ENCODE peak calls at places on chromosomes 2 and 18, in seven cellular contexts. Z is NCI-H748 treated with DMSO at 0.1 percent for 48 hours; I is NCI-H774; S is H7; R is hepatic stellate cell; Y is brain pericyte; D is stimulated activated CD8-positive, alpha-beta memory T cell treated with anti-CD3 and anti-CD28 coated beads, Interleukin-15, amount 100 ng/mL, for 1 hour. N is an unnamed sample.

GRCh38 chr2:66846887-66847286 is 412.0 kb downstream of the MEIS1 start:
- DNase-seq in Z (no peak), I (no peak), S (no peak), R (no peak), Y (no peak), D (no peak), N (no peak)

GRCh38 chr2:191878576-191879298 is 31.8 kb upstream of the CAVIN2 start:
- DNase-seq in Z (no peak), I (no peak), S (no peak), R (peak), Y (no peak), D (no peak), N (no peak)

GRCh38 chr2:12456293-12457151 is 260.2 kb upstream of the TRIB2 start:
- DNase-seq in Z (no peak), I (no peak), S (peak), R (peak), Y (no peak), D (peak), N (peak)

GRCh38 chr2:184031402-184032147 is 566.8 kb upstream of the ZNF804A start:
- DNase-seq in Z (no peak), I (no peak), S (no peak), R (no peak), Y (no peak), D (no peak), N (no peak)

GRCh38 chr2:230864605-230865323 is at the start of gene ITM2C:
- DNase-seq in Z (peak), I (peak), S (peak), R (peak), Y (no peak), D (peak), N (no peak)

GRCh38 chr2:60818272-60818671 is 62.2 kb downstream of the PAPOLG start:
- DNase-seq in Z (no peak), I (no peak), S (no peak), R (no peak), Y (no peak), D (no peak), N (no peak)

GRCh38 chr2:158460632-158461297 is 4.0 kb downstream of the PKP4 start:
- DNase-seq in Z (no peak), I (no peak), S (no peak), R (no peak), Y (no peak), D (no peak), N (no peak)

GRCh38 chr18:79799619-79800352 is 2.0 kb downstream of the KCNG2 start:
- DNase-seq in Z (no peak), I (no peak), S (peak), R (no peak), Y (no peak), D (no peak), N (no peak)

GRCh38 chr18:14974576-14974975 is 226.6 kb downstream of the ANKRD30B start:
- DNase-seq in Z (no peak), I (no peak), S (no peak), R (no peak), Y (no peak), D (no peak), N (no peak)

GRCh38 chr18:23479829-23480505 is 23.3 kb upstream of the RMC1 start:
- DNase-seq in Z (no peak), I (no peak), S (no peak), R (no peak), Y (no peak), D (no peak), N (no peak)

GRCh38 chr2:121377676-121378075 is 92.7 kb upstream of the TFCP2L1 start:
- DNase-seq in Z (no peak), I (no peak), S (no peak), R (no peak), Y (no peak), D (no peak), N (no peak)

GRCh38 chr18:39463986-39464385 is 1898.4 kb upstream of the CELF4 start:
- DNase-seq in Z (no peak), I (no peak), S (no peak), R (no peak), Y (no peak), D (no peak), N (no peak)

GRCh38 chr2:169225233-169225750 is 137.0 kb downstream of the LRP2 start:
- DNase-seq in Z (no peak), I (no peak), S (no peak), R (no peak), Y (no peak), D (no peak), N (no peak)

GRCh38 chr2:113974727-113975126 is 84.8 kb downstream of the ACTR3 start:
- DNase-seq in Z (no peak), I (no peak), S (no peak), R (no peak), Y (no peak), D (no peak), N (no peak)

GRCh38 chr18:2657788-2658458 is 2.4 kb downstream of the SMCHD1 start:
- DNase-seq in Z (peak), I (peak), S (no peak), R (peak), Y (no peak), D (no peak), N (no peak)

GRCh38 chr2:135676031-135676430 is 65.6 kb upstream of the UBXN4 start:
- DNase-seq in Z (no peak), I (no peak), S (no peak), R (no peak), Y (no peak), D (no peak), N (no peak)

GRCh38 chr2:172373761-172374160 is 53.6 kb upstream of the ITGA6 start:
- DNase-seq in Z (no peak), I (no peak), S (no peak), R (no peak), Y (no peak), D (no peak), N (no peak)

GRCh38 chr2:156589381-156590079 is 153.4 kb downstream of the GPD2 start:
- DNase-seq in Z (peak), I (peak), S (peak), R (peak), Y (no peak), D (no peak), N (no peak)

GRCh38 chr2:215635788-215636139 is 199.9 kb upstream of the FN1 start:
- DNase-seq in Z (no peak), I (no peak), S (no peak), R (no peak), Y (no peak), D (no peak), N (no peak)

GRCh38 chr2:17719562-17720371 is 33.8 kb downstream of the SMC6 start:
- DNase-seq in Z (no peak), I (no peak), S (peak), R (no peak), Y (no peak), D (no peak), N (no peak)

GRCh38 chr2:36478332-36478738 is 119.6 kb downstream of the FEZ2 start:
- DNase-seq in Z (no peak), I (no peak), S (no peak), R (peak), Y (no peak), D (no peak), N (no peak)

GRCh38 chr2:232874677-232875223 is 4.7 kb downstream of the SNORC start:
- DNase-seq in Z (no peak), I (no peak), S (no peak), R (no peak), Y (no peak), D (no peak), N (no peak)

GRCh38 chr2:233528182-233528581 is 38.4 kb downstream of the USP40 start:
- DNase-seq in Z (no peak), I (no peak), S (no peak), R (no peak), Y (no peak), D (no peak), N (no peak)

GRCh38 chr18:10131783-10132381 is 218.1 kb downstream of the VAPA start:
- DNase-seq in Z (peak), I (no peak), S (peak), R (no peak), Y (no peak), D (no peak), N (no peak)

GRCh38 chr2:237128026-237128703 is 42.5 kb downstream of the COPS8 start:
- DNase-seq in Z (no peak), I (no peak), S (peak), R (peak), Y (peak), D (no peak), N (peak)

GRCh38 chr2:170022692-170023091 is 155.3 kb upstream of the MYO3B start:
- DNase-seq in Z (no peak), I (no peak), S (no peak), R (peak), Y (peak), D (no peak), N (no peak)

GRCh38 chr2:233419626-233420431 is 65.5 kb downstream of the DGKD start:
- DNase-seq in Z (no peak), I (no peak), S (peak), R (no peak), Y (no peak), D (no peak), N (no peak)

GRCh38 chr2:53593891-53594585 is 173.6 kb upstream of the CHAC2 start:
- DNase-seq in Z (no peak), I (no peak), S (no peak), R (no peak), Y (no peak), D (no peak), N (no peak)

GRCh38 chr18:39795350-39795749 is 2159.7 kb upstream of the PIK3C3 start:
- DNase-seq in Z (no peak), I (no peak), S (no peak), R (no peak), Y (no peak), D (no peak), N (no peak)

GRCh38 chr2:46831869-46832265 is 83.7 kb downstream of the MCFD2 start:
- DNase-seq in Z (no peak), I (no peak), S (no peak), R (no peak), Y (no peak), D (no peak), N (no peak)

GRCh38 chr2:55916473-55917049 is 7.0 kb downstream of the EFEMP1 start:
- DNase-seq in Z (no peak), I (no peak), S (no peak), R (no peak), Y (no peak), D (no peak), N (no peak)

GRCh38 chr2:131039535-131039907 is 53.7 kb downstream of the FAM168B start:
- DNase-seq in Z (no peak), I (no peak), S (peak), R (no peak), Y (no peak), D (no peak), N (no peak)

GRCh38 chr18:76382265-76382664 is 112.8 kb downstream of the ZNF516 start:
- DNase-seq in Z (no peak), I (no peak), S (no peak), R (no peak), Y (no peak), D (no peak), N (no peak)

GRCh38 chr2:234091883-234092282 is 41.4 kb downstream of the SPP2 start:
- DNase-seq in Z (no peak), I (peak), S (no peak), R (no peak), Y (no peak), D (no peak), N (no peak)

GRCh38 chr2:16209799-16210198 is 269.4 kb downstream of the MYCN start:
- DNase-seq in Z (no peak), I (no peak), S (no peak), R (no peak), Y (no peak), D (no peak), N (no peak)

N was measured in esophagus squamous epithelium.